ENCODE peak calls at places on chromosomes 5 and 9, in ten cellular contexts. C, M, V, U, D, R, T, H, F and K are unnamed samples.

GRCh38 chr5:150503977-150504620 is 3.8 kb upstream of the NDST1 start:
- DNase-seq in D (peak), C (no peak), M (no peak), V (no peak), U (no peak), R (no peak), H (no peak), T (no peak), F (peak), K (peak)

GRCh38 chr5:172443441-172444109 is 10.8 kb downstream of the SH3PXD2B start:
- DNase-seq in F (peak), H (peak), T (no peak), M (no peak), D (peak), U (no peak), V (no peak), C (no peak), R (no peak), K (peak)

GRCh38 chr5:58156354-58156753 is 303.5 kb downstream of the PLK2 start:
- DNase-seq in F (no peak), R (no peak), V (no peak), C (no peak), M (no peak), U (no peak), D (peak), H (no peak), T (no peak), K (no peak)

GRCh38 chr9:5481744-5482027 is 28.6 kb upstream of the PDCD1LG2 start:
- DNase-seq in U (no peak), D (no peak), V (no peak), T (no peak), H (no peak), M (no peak), F (no peak), R (no peak), C (no peak), K (no peak)

GRCh38 chr9:96655198-96655851 is at the start of gene PRXL2C:
- DNase-seq in C (peak), D (peak), V (no peak), H (peak), R (peak), F (peak), T (peak), M (peak), U (peak), K (peak)

GRCh38 chr5:149801307-149801985 is 71.3 kb downstream of the PPARGC1B start:
- DNase-seq in F (peak), M (peak), U (no peak), D (no peak), T (no peak), C (no peak), H (no peak), V (no peak), R (no peak), K (no peak)

GRCh38 chr9:7979591-7979990 is 180.0 kb upstream of the DMAC1 start:
- DNase-seq in V (no peak), R (no peak), C (no peak), U (no peak), H (no peak), M (no peak), F (no peak), D (no peak), T (no peak), K (no peak)

GRCh38 chr5:139494832-139495231 is 12.3 kb upstream of the STING1 start:
- DNase-seq in T (no peak), V (no peak), H (no peak), M (no peak), C (no peak), R (no peak), F (no peak), U (no peak), D (peak), K (no peak)

GRCh38 chr9:132486706-132487350 is 76.8 kb downstream of the CFAP77 start:
- DNase-seq in C (peak), F (peak), V (no peak), U (no peak), T (no peak), D (no peak), M (no peak), R (no peak), H (no peak), K (peak)

GRCh38 chr9:100083448-100084144 is 15.2 kb downstream of the ERP44 start:
- DNase-seq in H (no peak), V (no peak), D (no peak), F (peak), M (no peak), T (no peak), C (no peak), R (no peak), U (no peak), K (no peak)

GRCh38 chr5:329106-329757 is 7.7 kb downstream of the AHRR start:
- DNase-seq in R (no peak), M (no peak), F (no peak), H (no peak), C (no peak), D (peak), U (no peak), T (no peak), V (no peak), K (no peak)

GRCh38 chr9:133877967-133878366 is 114.2 kb downstream of the VAV2 start:
- DNase-seq in D (no peak), V (no peak), R (no peak), C (no peak), M (no peak), F (no peak), U (no peak), T (no peak), H (no peak), K (no peak)

GRCh38 chr9:116870566-116870965 is 183.5 kb downstream of the TRIM32 start:
- DNase-seq in M (no peak), D (peak), C (no peak), U (no peak), R (no peak), V (peak), F (no peak), T (no peak), H (peak), K (peak)

GRCh38 chr5:43422143-43422542 is 10.0 kb upstream of the CCL28 start:
- DNase-seq in V (no peak), M (no peak), D (peak), R (no peak), H (peak), C (no peak), T (no peak), F (no peak), U (no peak), K (no peak)

GRCh38 chr5:79456890-79457583 is 56.9 kb downstream of the HOMER1 start:
- DNase-seq in R (no peak), T (no peak), U (no peak), F (no peak), H (no peak), D (no peak), M (no peak), C (no peak), V (no peak), K (no peak)

GRCh38 chr5:9818340-9818845 is 188.2 kb upstream of the TAS2R1 start:
- DNase-seq in V (no peak), M (no peak), F (no peak), H (no peak), T (no peak), U (no peak), D (no peak), R (no peak), C (no peak), K (no peak)

GRCh38 chr9:3457171-3457570 is 68.6 kb downstream of the RFX3 start:
- DNase-seq in H (no peak), C (no peak), U (no peak), F (no peak), V (no peak), M (no peak), R (no peak), T (no peak), D (no peak), K (no peak)

GRCh38 chr9:114643001-114643400 is 14.6 kb downstream of the TEX53 start:
- DNase-seq in T (no peak), H (no peak), M (no peak), F (no peak), V (no peak), C (no peak), D (no peak), U (no peak), R (no peak), K (no peak)

GRCh38 chr5:38547257-38547656 is 9.2 kb downstream of the LIFR start:
- DNase-seq in H (no peak), F (no peak), T (no peak), V (no peak), C (no peak), D (no peak), U (no peak), M (no peak), R (no peak), K (no peak)

GRCh38 chr5:79511945-79512493 is 1.9 kb downstream of the HOMER1 start:
- DNase-seq in R (no peak), D (no peak), H (no peak), T (no peak), U (no peak), F (no peak), C (no peak), M (no peak), V (no peak), K (no peak)

GRCh38 chr9:36969216-36969771 is 64.8 kb downstream of the PAX5 start:
- DNase-seq in M (no peak), R (no peak), V (no peak), F (no peak), D (no peak), H (no peak), T (no peak), U (no peak), C (no peak), K (no peak)

GRCh38 chr9:136492978-136493522 is 10.2 kb upstream of the SEC16A start:
- DNase-seq in V (no peak), F (no peak), T (no peak), H (no peak), C (no peak), U (no peak), M (no peak), R (no peak), D (no peak), K (no peak)

GRCh38 chr9:130518943-130519772 is 60.2 kb upstream of the FUBP3 start:
- DNase-seq in C (no peak), H (no peak), R (no peak), V (no peak), D (no peak), U (no peak), M (peak), F (peak), T (no peak), K (no peak)

GRCh38 chr5:89901983-89902382 is 507.6 kb downstream of the CETN3 start:
- DNase-seq in H (no peak), R (no peak), D (peak), C (no peak), F (no peak), V (no peak), T (no peak), U (no peak), M (no peak), K (no peak)

GRCh38 chr9:136826703-136827582 is 15.3 kb upstream of the AJM1 start:
- DNase-seq in D (no peak), H (no peak), T (no peak), R (no peak), C (no peak), M (no peak), U (no peak), F (no peak), V (no peak), K (no peak)